ENCODE peak calls at places on chromosomes 1 and 21, in four cellular contexts. One of them, this sample, is unnamed.

GRCh38 chr1:59926381-59927243 is at the start of gene CYP2J2:
- DNase-seq in ovary: no peak
- DNase-seq in A549: peak; percentile 3
- DNase-seq in GM12878: peak; percentile 4
- DNase-seq in this sample: peak; percentile 79

GRCh38 chr1:96973605-96974004 is 252.0 kb downstream of the PTBP2 start:
- DNase-seq in GM12878: no peak
- DNase-seq in ovary: peak; percentile 15
- DNase-seq in A549: no peak
- DNase-seq in this sample: no peak

GRCh38 chr1:174580801-174581200 is 133.0 kb downstream of the GPR52 start:
- DNase-seq in ovary: no peak
- DNase-seq in A549: no peak
- DNase-seq in GM12878: no peak
- DNase-seq in this sample: no peak

GRCh38 chr1:214290399-214291037 is 9.6 kb downstream of the SMYD2 start:
- DNase-seq in ovary: no peak
- DNase-seq in A549: no peak
- DNase-seq in GM12878: no peak
- DNase-seq in this sample: no peak

GRCh38 chr1:154471304-154471703 is 30.7 kb upstream of the TDRD10 start:
- DNase-seq in A549: no peak
- DNase-seq in GM12878: no peak
- DNase-seq in ovary: no peak
- DNase-seq in this sample: no peak

GRCh38 chr1:84997667-84998600 is 1.0 kb upstream of the MCOLN2 start:
- DNase-seq in A549: no peak
- DNase-seq in GM12878: no peak
- DNase-seq in ovary: no peak
- DNase-seq in this sample: no peak

GRCh38 chr1:98102369-98103030 is 181.7 kb upstream of the DPYD start:
- DNase-seq in ovary: no peak
- DNase-seq in GM12878: no peak
- DNase-seq in A549: no peak
- DNase-seq in this sample: no peak

GRCh38 chr1:29090937-29091618 is 32.6 kb downstream of the TMEM200B start:
- DNase-seq in ovary: no peak
- DNase-seq in GM12878: no peak
- DNase-seq in A549: no peak
- DNase-seq in this sample: no peak

GRCh38 chr1:201881617-201882016 is 7.1 kb upstream of the SHISA4 start:
- DNase-seq in A549: no peak
- DNase-seq in ovary: no peak
- DNase-seq in GM12878: no peak
- DNase-seq in this sample: no peak

GRCh38 chr1:158931055-158931737 is at the start of gene PYHIN1:
- DNase-seq in GM12878: no peak
- DNase-seq in ovary: no peak
- DNase-seq in A549: no peak
- DNase-seq in this sample: no peak

GRCh38 chr21:45630876-45631275 is 12.6 kb upstream of the PCBP3 start:
- DNase-seq in A549: no peak
- DNase-seq in ovary: peak; percentile 8
- DNase-seq in GM12878: no peak
- DNase-seq in this sample: no peak

GRCh38 chr1:156476501-156477298 is 23.9 kb downstream of the MEF2D start:
- DNase-seq in GM12878: no peak
- DNase-seq in A549: peak; percentile 31
- DNase-seq in ovary: peak; percentile 73
- DNase-seq in this sample: no peak

GRCh38 chr1:70866522-70867256 is 180.9 kb downstream of the PTGER3 start:
- DNase-seq in A549: no peak
- DNase-seq in GM12878: no peak
- DNase-seq in ovary: no peak
- DNase-seq in this sample: no peak

GRCh38 chr1:86696522-86696921 is 7.9 kb upstream of the SH3GLB1 start:
- DNase-seq in GM12878: no peak
- DNase-seq in A549: no peak
- DNase-seq in ovary: no peak
- DNase-seq in this sample: no peak

GRCh38 chr1:183632964-183633363 is 2.6 kb downstream of the ARPC5 start:
- DNase-seq in ovary: no peak
- DNase-seq in GM12878: no peak
- DNase-seq in A549: no peak
- DNase-seq in this sample: no peak

GRCh38 chr1:212235848-212236247 is 49.4 kb upstream of the PPP2R5A start:
- DNase-seq in ovary: no peak
- DNase-seq in GM12878: no peak
- DNase-seq in A549: no peak
- DNase-seq in this sample: no peak

GRCh38 chr1:186643600-186643999 is 36.6 kb downstream of the PTGS2 start:
- DNase-seq in ovary: no peak
- DNase-seq in A549: peak; percentile 22
- DNase-seq in GM12878: no peak
- DNase-seq in this sample: no peak

GRCh38 chr1:26164036-26164927 is 4.5 kb downstream of the C1orf232 start:
- DNase-seq in A549: peak; percentile 50
- DNase-seq in GM12878: no peak
- DNase-seq in ovary: peak; percentile 48
- DNase-seq in this sample: no peak

GRCh38 chr1:39266269-39266668 is 61.8 kb downstream of the MACF1 start:
- DNase-seq in ovary: no peak
- DNase-seq in A549: no peak
- DNase-seq in GM12878: no peak
- DNase-seq in this sample: no peak

GRCh38 chr1:23020731-23021130 is 1.5 kb downstream of the KDM1A start:
- DNase-seq in ovary: no peak
- DNase-seq in GM12878: no peak
- DNase-seq in A549: no peak
- DNase-seq in this sample: no peak

GRCh38 chr1:155596864-155597263 is 13.2 kb upstream of the MSTO1 start:
- DNase-seq in GM12878: no peak
- DNase-seq in ovary: no peak
- DNase-seq in A549: no peak
- DNase-seq in this sample: no peak

GRCh38 chr1:25503551-25504426 is 39.6 kb upstream of the LDLRAP1 start:
- DNase-seq in ovary: no peak
- DNase-seq in A549: peak; percentile 30
- DNase-seq in GM12878: no peak
- DNase-seq in this sample: no peak

GRCh38 chr1:87451229-87451900 is 122.7 kb downstream of the LMO4 start:
- DNase-seq in A549: no peak
- DNase-seq in ovary: no peak
- DNase-seq in GM12878: no peak
- DNase-seq in this sample: no peak

GRCh38 chr1:240027059-240027462 is 64.6 kb upstream of the FMN2 start:
- DNase-seq in A549: peak; percentile 60
- DNase-seq in GM12878: no peak
- DNase-seq in ovary: no peak
- DNase-seq in this sample: no peak

GRCh38 chr1:182259229-182259872 is 132.2 kb downstream of the GLUL start:
- DNase-seq in ovary: peak; percentile 51
- DNase-seq in A549: no peak
- DNase-seq in GM12878: peak; percentile 66
- DNase-seq in this sample: peak; percentile 85

GRCh38 chr1:66300280-66300973 is 233.5 kb upstream of the SGIP1 start:
- DNase-seq in A549: no peak
- DNase-seq in ovary: no peak
- DNase-seq in GM12878: no peak
- DNase-seq in this sample: no peak

GRCh38 chr1:57163332-57163731 is 197.5 kb upstream of the C8B start:
- DNase-seq in GM12878: no peak
- DNase-seq in ovary: no peak
- DNase-seq in A549: no peak
- DNase-seq in this sample: no peak

GRCh38 chr1:170670751-170671628 is 7.1 kb downstream of the PRRX1 start:
- DNase-seq in ovary: peak; percentile 31
- DNase-seq in GM12878: no peak
- DNase-seq in A549: no peak
- DNase-seq in this sample: no peak

GRCh38 chr1:2205191-2205952 is 10.8 kb upstream of the FAAP20 start:
- DNase-seq in ovary: peak; percentile 98
- DNase-seq in GM12878: peak; percentile 33
- DNase-seq in A549: no peak
- DNase-seq in this sample: peak; percentile 98

GRCh38 chr1:2206813-2207488 is 12.4 kb upstream of the FAAP20 start:
- DNase-seq in GM12878: no peak
- DNase-seq in A549: no peak
- DNase-seq in ovary: peak; percentile 69
- DNase-seq in this sample: peak; percentile 77

GRCh38 chr1:2202843-2203601 is 8.4 kb upstream of the FAAP20 start:
- DNase-seq in ovary: no peak
- DNase-seq in GM12878: no peak
- DNase-seq in A549: no peak
- DNase-seq in this sample: peak; percentile 65

GRCh38 chr1:2203671-2204383 is 9.3 kb upstream of the FAAP20 start:
- DNase-seq in GM12878: no peak
- DNase-seq in ovary: peak; percentile 64
- DNase-seq in A549: no peak
- DNase-seq in this sample: no peak

GRCh38 chr1:2204384-2205190 is 10.0 kb upstream of the FAAP20 start:
- DNase-seq in A549: no peak
- DNase-seq in GM12878: no peak
- DNase-seq in ovary: peak; percentile 86
- DNase-seq in this sample: peak; percentile 92
- TF ChIP-seq POLR2A in A549: no peak
- TF ChIP-seq POLR2A in GM12878: no peak
- TF ChIP-seq POLR2A in ovary: peak; percentile 53
- TF ChIP-seq POLR2A in this sample: no peak

GRCh38 chr1:230277201-230277771 is 148.8 kb downstream of the PGBD5 start:
- DNase-seq in ovary: peak; percentile 15
- DNase-seq in GM12878: no peak
- DNase-seq in A549: no peak
- DNase-seq in this sample: peak; percentile 15
- TF ChIP-seq EP300 in ovary: no peak
- TF ChIP-seq EP300 in GM12878: no peak
- TF ChIP-seq EP300 in A549: no peak
- TF ChIP-seq EP300 in this sample: no peak

GRCh38 chr1:5856246-5856815 is 135.9 kb downstream of the NPHP4 start:
- DNase-seq in ovary: no peak
- DNase-seq in GM12878: no peak
- DNase-seq in A549: no peak
- DNase-seq in this sample: no peak
- H3K4me1 ChIP-seq in ovary: no peaks in the 10 kb centered on the region
- H3K4me1 ChIP-seq in GM12878: no peaks in the 10 kb centered on the region
- H3K4me1 ChIP-seq in A549: no peaks in the 10 kb centered on the region
- H3K4me1 ChIP-seq in this sample: no peaks in the 10 kb centered on the region

GRCh38 chr1:46183119-46183842 is 7.0 kb upstream of the P3R3URF start:
- DNase-seq in GM12878: no peak
- DNase-seq in ovary: peak; percentile 48
- DNase-seq in A549: peak; percentile 74
- DNase-seq in this sample: no peak
- TF ChIP-seq POLR2A in GM12878: no peak
- TF ChIP-seq POLR2A in ovary: no peak
- TF ChIP-seq POLR2A in A549: no peak
- TF ChIP-seq POLR2A in this sample: no peak

DNA sequence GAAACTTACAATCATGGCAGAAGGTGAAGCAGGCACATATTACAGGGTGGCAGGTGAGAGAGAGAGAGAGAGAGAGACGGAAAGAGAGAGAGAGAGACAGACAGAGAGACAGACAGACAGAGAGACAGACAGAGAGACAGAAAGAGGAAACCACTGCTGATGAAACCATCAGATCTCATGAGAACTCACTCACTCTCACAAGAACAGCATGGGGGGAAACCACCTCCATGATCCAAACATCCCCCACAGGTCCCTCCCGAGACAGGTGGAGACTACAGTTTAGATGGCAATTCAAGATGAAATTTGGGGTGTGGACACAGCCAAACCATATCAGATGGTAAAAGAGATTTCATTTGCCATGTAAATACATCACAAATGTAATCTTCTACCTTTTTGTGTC is 708.1 kb downstream of the MRPL39 start:
- DNase-seq in GM12878: peak; percentile 16
- DNase-seq in A549: no peak
- DNase-seq in ovary: no peak
- DNase-seq in this sample: no peak
- TF ChIP-seq EP300 in GM12878: no peak
- TF ChIP-seq EP300 in A549: no peak
- TF ChIP-seq EP300 in ovary: no peak
- TF ChIP-seq EP300 in this sample: no peak